ENCODE peak calls at places on chromosomes 12 and 14, in four cellular contexts. D is hepatocyte, P is left ventricle myocardium inferior, C is GM06990. F is an unnamed sample.
A peak's percentile ranks its signal among the peaks of the same experiment; 100 is the strongest.

GRCh38 chr14:54177861-54178591 is 218.8 kb upstream of the CDKN3 start:
- DNase-seq in D (peak; percentile 46), P (no peak), C (no peak), F (no peak)

GRCh38 chr14:60089201-60089600 is 2.5 kb upstream of the PCNX4 start:
- DNase-seq in D (no peak), P (no peak), C (no peak), F (no peak)

GRCh38 chr12:77895699-77896098 is 65.0 kb downstream of the NAV3 start:
- DNase-seq in D (no peak), P (no peak), C (no peak), F (no peak)

GRCh38 chr12:121371404-121371803 is 19.2 kb upstream of the ANAPC5 start:
- DNase-seq in D (no peak), P (no peak), C (no peak), F (no peak)

GRCh38 chr14:34355584-34356266 is 106.3 kb downstream of the SPTSSA start:
- DNase-seq in D (no peak), P (no peak), C (no peak), F (peak; percentile 31)

GRCh38 chr14:96727490-96727889 is 69.7 kb upstream of the VRK1 start:
- DNase-seq in D (no peak), P (no peak), C (no peak), F (no peak)

GRCh38 chr12:58651850-58652249 is 268.5 kb downstream of the LRIG3 start:
- DNase-seq in D (no peak), P (no peak), C (no peak), F (no peak)

GRCh38 chr14:105325716-105326567 is 11.4 kb downstream of the PACS2 start:
- DNase-seq in D (no peak), P (no peak), C (peak; percentile 6), F (no peak)

GRCh38 chr12:66692170-66692569 is 13.3 kb upstream of the GRIP1 start:
- DNase-seq in D (no peak), P (no peak), C (no peak), F (no peak)

GRCh38 chr14:79585845-79586244 is 625.5 kb downstream of the DIO2 start:
- DNase-seq in D (no peak), P (no peak), C (no peak), F (no peak)

GRCh38 chr14:103105580-103106168 is 11.1 kb downstream of the EXOC3L4 start:
- DNase-seq in D (no peak), P (no peak), C (no peak), F (no peak)

DNA sequence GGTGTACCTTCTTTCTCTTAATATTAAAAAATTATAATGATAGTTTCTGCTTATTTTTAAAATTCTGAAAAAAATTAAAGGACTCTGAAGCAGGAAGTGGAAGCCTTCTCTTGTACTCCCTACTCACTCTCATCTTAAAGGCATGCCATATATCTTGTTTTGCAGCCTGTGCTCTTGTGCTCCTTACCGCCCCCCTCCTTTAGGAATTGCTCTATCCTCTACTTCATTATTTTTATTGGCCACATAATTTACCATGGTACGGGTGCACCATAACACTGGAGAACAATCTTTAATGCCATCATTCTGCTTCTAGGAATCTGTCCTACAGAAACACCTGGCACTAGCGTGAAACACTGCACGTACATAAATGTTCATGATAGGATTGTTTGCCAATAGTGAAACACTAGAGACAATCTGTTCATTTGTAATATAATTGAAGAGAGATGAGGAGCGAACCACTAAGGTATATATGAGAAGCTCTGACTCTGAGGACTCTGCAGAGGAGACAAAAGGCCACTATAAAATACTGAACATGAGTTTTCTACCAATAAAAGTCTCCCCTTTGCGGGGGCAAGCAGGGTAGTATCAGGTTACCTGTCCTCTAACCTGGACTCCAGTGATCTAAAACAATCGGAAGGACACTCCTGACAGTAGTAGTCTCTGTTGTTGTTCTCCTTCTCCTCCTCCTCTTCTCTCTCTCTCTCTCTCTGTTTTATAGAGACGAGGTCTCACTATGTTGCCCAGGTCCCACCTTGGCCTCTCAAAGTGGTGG is 6.3 kb upstream of the NYNRIN start:
- DNase-seq in D (peak; percentile 46), P (no peak), C (no peak), F (no peak)
- TF ChIP-seq CTCF in D (peak; percentile 10), P (no peak), C (no peak), F (no peak)

GRCh38 chr12:32270818-32271710 is 128.3 kb upstream of the FGD4 start:
- DNase-seq in D (peak; percentile 44), P (no peak), C (no peak), F (peak; percentile 3)
- H3K4me3 ChIP-seq in D (no peak overlapping the region), P (no peak overlapping the region), C (no peak overlapping the region), F (no peak overlapping the region)

DNA sequence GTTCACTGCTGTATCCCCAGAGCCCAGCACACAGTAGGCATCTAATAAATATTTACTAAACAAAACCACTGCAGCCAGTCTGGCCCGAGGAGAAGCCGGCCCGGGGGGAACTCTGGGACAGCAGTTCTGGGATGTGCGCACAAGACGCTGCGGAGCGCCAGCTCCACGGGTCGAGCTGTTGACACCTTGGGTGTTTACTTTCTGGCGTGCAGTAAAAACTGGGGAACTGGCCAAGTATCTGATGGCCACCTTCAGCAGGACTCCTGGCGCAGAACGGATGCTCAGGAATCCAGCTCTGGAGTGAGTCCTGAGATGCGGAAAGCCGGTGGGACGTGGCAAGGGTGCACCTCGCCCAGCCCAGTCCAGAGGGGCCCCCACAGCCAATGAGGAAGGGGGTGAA is 65.6 kb downstream of the NCOR2 start:
- DNase-seq in D (no peak), P (no peak), C (no peak), F (no peak)
- TF ChIP-seq CTCF in D (no peak), P (no peak), C (no peak), F (no peak)

GRCh38 chr12:57606016-57606311 is 1.3 kb downstream of the DTX3 start:
- DNase-seq in D (no peak), P (no peak), C (no peak), F (no peak)

GRCh38 chr12:57606821-57607220 is 2.2 kb downstream of the DTX3 start:
- DNase-seq in D (no peak), P (no peak), C (no peak), F (no peak)

GRCh38 chr12:57606399-57606798 is 1.8 kb downstream of the DTX3 start:
- DNase-seq in D (no peak), P (no peak), C (no peak), F (no peak)

GRCh38 chr12:57604454-57605307 is at the start of gene DTX3:
- DNase-seq in D (peak; percentile 64), P (peak; percentile 55), C (peak; percentile 44), F (no peak)

GRCh38 chr12:57605308-57606015 is 838 bp downstream of the DTX3 start:
- DNase-seq in D (no peak), P (no peak), C (no peak), F (no peak)
- H3K4me3 ChIP-seq in D (peak overlapping the region; percentile 88), P (peak overlapping the region; percentile 83), C (peak overlapping the region; percentile 83), F (peak overlapping the region; percentile 59)

GRCh38 chr14:77730976-77731497 is 23.1 kb downstream of the SLIRP start:
- DNase-seq in D (no peak), P (no peak), C (no peak), F (no peak)
- TF ChIP-seq CTCF in D (no peak), P (no peak), C (no peak), F (no peak)

DNA sequence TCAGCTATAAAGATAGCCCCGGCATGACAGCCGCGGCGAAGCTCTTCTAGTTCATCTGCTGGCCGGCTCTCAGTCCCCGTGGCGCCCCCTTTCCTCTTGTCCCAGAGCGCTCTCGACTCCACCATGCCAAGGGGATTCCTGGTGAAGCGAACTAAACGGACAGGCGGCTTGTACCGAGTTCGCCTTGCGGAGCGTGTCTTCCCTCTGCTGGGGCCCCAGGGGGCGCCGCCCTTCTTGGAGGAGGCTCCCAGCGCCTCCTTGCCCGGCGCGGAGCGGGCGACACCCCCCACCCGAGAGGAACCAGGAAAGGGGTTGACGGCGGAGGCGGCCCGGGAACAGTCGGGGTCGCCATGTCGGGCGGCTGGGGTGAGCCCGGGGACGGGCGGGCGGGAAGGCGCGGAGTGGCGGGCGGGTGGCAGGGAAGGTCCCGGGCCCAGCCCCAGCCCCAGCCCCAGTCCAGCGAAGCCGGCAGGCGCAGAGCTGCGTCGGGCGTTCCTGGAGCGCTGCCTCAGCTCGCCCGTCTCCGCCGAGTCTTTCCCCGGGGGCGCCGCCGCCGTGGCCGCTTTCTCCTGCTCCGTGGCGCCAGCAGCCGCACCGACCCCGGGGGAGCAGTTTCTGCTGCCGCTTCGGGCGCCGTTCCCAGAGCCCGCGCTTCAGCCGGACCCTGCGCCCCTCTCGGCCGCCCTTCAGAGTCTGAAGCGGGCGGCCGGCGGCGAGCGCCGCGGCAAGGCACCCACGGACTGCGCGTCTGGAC is at the start of gene INSM2:
- DNase-seq in D (no peak), P (no peak), C (no peak), F (no peak)
- H3K4me3 ChIP-seq in D (peak within 1 kb of the TSS; percentile 79), P (peak within 1 kb of the TSS; percentile 74), C (peak within 1 kb of the TSS; percentile 76), F (peak within 1 kb of the TSS; percentile 58)

GRCh38 chr12:38053655-38054464 is 262.7 kb upstream of the ALG10B start:
- DNase-seq in D (no peak), P (no peak), C (no peak), F (no peak)
- TF ChIP-seq CTCF in D (no peak), P (no peak), C (no peak), F (peak; percentile 30)

GRCh38 chr12:54262403-54262925 is 17.5 kb downstream of the CBX5 start:
- DNase-seq in D (peak; percentile 49), P (no peak), C (no peak), F (no peak)

GRCh38 chr12:54259194-54260011 is 20.5 kb downstream of the CBX5 start:
- DNase-seq in D (peak; percentile 95), P (peak; percentile 60), C (peak; percentile 63), F (peak; percentile 65)

GRCh38 chr12:54257332-54257731 is 22.6 kb downstream of the CBX5 start:
- DNase-seq in D (no peak), P (no peak), C (no peak), F (no peak)

GRCh38 chr12:54261817-54262402 is 18.0 kb downstream of the CBX5 start:
- DNase-seq in D (no peak), P (no peak), C (no peak), F (no peak)

GRCh38 chr12:54258286-54258685 is 21.6 kb downstream of the CBX5 start:
- DNase-seq in D (no peak), P (no peak), C (no peak), F (no peak)
- H3K4me3 ChIP-seq in D (no peak overlapping the region), P (peak overlapping the region; percentile 66), C (no peak overlapping the region), F (no peak overlapping the region)

DNA sequence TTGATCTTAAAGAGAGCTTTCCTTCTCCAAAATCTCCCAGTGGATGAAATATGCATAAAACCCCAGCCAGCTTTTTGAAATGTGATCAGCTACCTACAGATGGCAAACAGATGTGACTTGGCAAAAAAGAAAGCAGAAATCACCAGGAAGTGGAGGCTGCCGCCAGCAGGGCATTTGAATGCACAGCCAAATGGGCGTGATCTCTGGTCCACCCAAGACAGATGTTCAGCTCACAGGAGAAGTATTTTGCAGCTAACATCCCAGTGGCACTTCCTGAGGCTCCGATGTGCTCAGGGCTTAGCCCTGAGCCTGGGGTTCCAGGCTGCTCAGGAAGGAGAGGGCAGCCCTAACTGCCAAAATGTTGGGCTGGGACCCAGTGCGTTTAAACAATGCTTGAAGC is 78.2 kb downstream of the LGMN start:
- DNase-seq in D (no peak), P (no peak), C (no peak), F (peak; percentile 86)
- TF ChIP-seq CTCF in D (no peak), P (no peak), C (peak; percentile 16), F (peak; percentile 53)

GRCh38 chr12:42588981-42589464 is 523 bp downstream of the PRICKLE1 start:
- DNase-seq in D (peak; percentile 73), P (peak; percentile 34), C (peak; percentile 24), F (no peak)
- H3K4me3 ChIP-seq in D (peak overlapping the region; percentile 81), P (peak overlapping the region; percentile 99), C (peak overlapping the region; percentile 48), F (peak overlapping the region; percentile 91)

F was measured in AG09309.